ENCODE peak calls at places on chromosomes 12 and 14, in five cellular contexts. Y is HCT116, A is neural progenitor cell, M is PC-3, J is SK-N-SH. O is an unnamed sample.
A peak's percentile ranks its signal among the peaks of the same experiment; 100 is the strongest.

GRCh38 chr14:36521598-36522345 is 1.7 kb upstream of the NKX2-1 start:
- DNase-seq in Y (no peak), A (peak; percentile 77), M (no peak), J (no peak), O (no peak)

GRCh38 chr12:109497675-109498074 is 20.2 kb downstream of the UBE3B start:
- DNase-seq in Y (no peak), A (no peak), M (no peak), J (no peak), O (no peak)

GRCh38 chr14:90569606-90570462 is 173.0 kb downstream of the CALM1 start:
- DNase-seq in Y (no peak), A (no peak), M (no peak), J (no peak), O (no peak)

GRCh38 chr12:3544296-3544965 is 53.4 kb downstream of the PRMT8 start:
- DNase-seq in Y (no peak), A (no peak), M (no peak), J (no peak), O (no peak)

GRCh38 chr12:3538691-3539030 is 47.7 kb downstream of the PRMT8 start:
- DNase-seq in Y (no peak), A (no peak), M (no peak), J (no peak), O (no peak)

GRCh38 chr12:100141666-100141997 is 1.0 kb downstream of the BLTP3B start:
- DNase-seq in Y (peak; percentile 32), A (no peak), M (peak; percentile 91), J (no peak), O (peak; percentile 95)

GRCh38 chr12:95164656-95165055 is 52.6 kb downstream of the FGD6 start:
- DNase-seq in Y (no peak), A (no peak), M (no peak), J (no peak), O (peak; percentile 30)

GRCh38 chr14:57171903-57172302 is 96.8 kb downstream of the EXOC5 start:
- DNase-seq in Y (no peak), A (no peak), M (no peak), J (no peak), O (no peak)

GRCh38 chr12:100566887-100567637 is 6.4 kb upstream of the GAS2L3 start:
- DNase-seq in Y (no peak), A (no peak), M (peak; percentile 22), J (no peak), O (peak; percentile 50)

GRCh38 chr12:106010746-106011145 is 128.0 kb downstream of the NUAK1 start:
- DNase-seq in Y (no peak), A (no peak), M (no peak), J (no peak), O (peak; percentile 40)

GRCh38 chr14:96055065-96055752 is 16.0 kb downstream of the C14orf132 start:
- DNase-seq in Y (no peak), A (no peak), M (no peak), J (peak; percentile 59), O (peak; percentile 22)

GRCh38 chr12:116714175-116714574 is 23.7 kb downstream of the SPRING1 start:
- DNase-seq in Y (no peak), A (no peak), M (no peak), J (no peak), O (no peak)

GRCh38 chr14:103149847-103150246 is 26.6 kb downstream of the TNFAIP2 start:
- DNase-seq in Y (no peak), A (no peak), M (no peak), J (no peak), O (peak; percentile 15)

GRCh38 chr12:89390802-89391673 is 38.7 kb upstream of the DUSP6 start:
- DNase-seq in Y (no peak), A (no peak), M (peak; percentile 78), J (no peak), O (peak; percentile 84)

GRCh38 chr12:49920241-49920914 is 16.7 kb upstream of the FAIM2 start:
- DNase-seq in Y (no peak), A (no peak), M (peak; percentile 23), J (no peak), O (peak; percentile 81)

GRCh38 chr12:55933158-55933798 is 2.3 kb downstream of the DGKA start:
- DNase-seq in Y (peak; percentile 22), A (no peak), M (peak; percentile 91), J (no peak), O (peak; percentile 57)

GRCh38 chr12:38367506-38367905 is 50.9 kb downstream of the ALG10B start:
- DNase-seq in Y (no peak), A (no peak), M (no peak), J (no peak), O (no peak)

GRCh38 chr12:115398311-115398781 is 714.4 kb upstream of the TBX3 start:
- DNase-seq in Y (no peak), A (no peak), M (peak; percentile 86), J (peak; percentile 16), O (no peak)

GRCh38 chr12:109550310-109550680 is 23.0 kb downstream of the MMAB start:
- DNase-seq in Y (no peak), A (no peak), M (no peak), J (no peak), O (no peak)

GRCh38 chr14:97196336-97196735 is 399.2 kb downstream of the VRK1 start:
- DNase-seq in Y (no peak), A (no peak), M (no peak), J (no peak), O (no peak)

GRCh38 chr12:28961948-28962384 is 187.1 kb upstream of the FAR2 start:
- DNase-seq in Y (no peak), A (no peak), M (peak; percentile 43), J (no peak), O (no peak)

GRCh38 chr12:47856721-47857575 is 37.2 kb upstream of the HDAC7 start:
- DNase-seq in Y (no peak), A (no peak), M (no peak), J (no peak), O (no peak)

GRCh38 chr14:80850197-80850814 is 91.2 kb downstream of the CEP128 start:
- DNase-seq in Y (peak; percentile 21), A (peak; percentile 42), M (peak; percentile 71), J (peak; percentile 5), O (peak; percentile 50)

GRCh38 chr12:24850486-24850885 is 98.4 kb downstream of the BCAT1 start:
- DNase-seq in Y (no peak), A (no peak), M (no peak), J (no peak), O (no peak)

GRCh38 chr12:47946413-47947107 is 16.8 kb upstream of the TMEM106C start:
- DNase-seq in Y (no peak), A (no peak), M (peak; percentile 42), J (peak; percentile 34), O (peak; percentile 77)

GRCh38 chr14:46653031-46653775 is 1.6 kb upstream of the RPL10L start:
- DNase-seq in Y (no peak), A (no peak), M (no peak), J (no peak), O (no peak)

GRCh38 chr12:13135336-13136178 is 32.1 kb upstream of the GSG1 start:
- DNase-seq in Y (peak; percentile 47), A (no peak), M (peak; percentile 97), J (no peak), O (peak; percentile 98)

DNA sequence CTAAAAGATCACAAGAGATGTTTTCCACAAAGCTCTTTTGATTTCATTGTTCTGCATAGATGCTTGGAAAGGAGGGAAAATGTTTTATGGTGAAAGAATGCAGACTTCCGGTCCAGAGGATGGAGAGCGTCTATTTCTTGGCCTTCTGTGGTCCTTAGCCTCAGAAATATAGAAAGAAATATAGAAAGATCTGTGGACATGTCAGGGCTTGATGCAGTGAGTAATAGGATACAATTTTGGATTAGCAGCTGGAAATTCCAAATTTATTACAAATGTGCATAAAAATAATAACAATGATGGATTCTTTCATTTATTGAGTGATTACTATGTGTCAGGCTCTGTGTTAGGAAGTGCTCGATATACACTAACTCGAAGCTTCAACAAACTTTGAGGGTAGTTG is 20.2 kb downstream of the AKAP6 start:
- DNase-seq in Y (no peak), A (no peak), M (no peak), J (no peak), O (no peak)
- TF ChIP-seq EZH2phosphoT487 in Y (no peak), A (no peak), M (no peak), J (no peak), O (no peak)

DNA sequence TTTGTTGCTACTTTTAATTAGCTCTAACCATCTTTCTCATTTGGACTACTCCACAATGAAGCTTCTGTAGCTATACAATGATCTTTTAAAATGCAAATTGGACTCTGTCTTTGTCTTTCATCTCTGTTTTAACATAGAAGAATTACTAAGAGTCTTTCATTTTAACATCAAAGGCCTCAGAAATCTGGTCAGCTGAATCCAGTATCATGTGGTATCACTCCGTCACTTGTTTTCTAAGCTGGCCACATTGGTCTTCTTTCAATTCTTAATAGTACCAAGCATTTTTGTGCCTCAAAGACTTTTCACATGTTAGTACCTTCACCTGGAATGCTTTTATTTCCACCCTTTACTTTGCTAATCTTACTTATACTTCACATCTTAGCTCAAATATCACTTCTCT is 95.5 kb upstream of the SLC16A7 start:
- DNase-seq in Y (no peak), A (no peak), M (no peak), J (no peak), O (no peak)
- H3K9ac ChIP-seq in Y (no peak overlapping the region), A (no peak overlapping the region), M (no peak overlapping the region), J (no peak overlapping the region), O (no peak overlapping the region)

GRCh38 chr12:42935756-42936155 is 346.2 kb upstream of the PRICKLE1 start:
- DNase-seq in Y (no peak), A (no peak), M (peak; percentile 92), J (no peak), O (peak; percentile 61)

GRCh38 chr12:42932937-42933336 is 343.4 kb upstream of the PRICKLE1 start:
- DNase-seq in Y (no peak), A (no peak), M (no peak), J (no peak), O (no peak)

GRCh38 chr12:42936991-42937390 is 347.4 kb upstream of the PRICKLE1 start:
- DNase-seq in Y (no peak), A (no peak), M (no peak), J (no peak), O (no peak)

GRCh38 chr12:42935090-42935489 is 345.5 kb upstream of the PRICKLE1 start:
- DNase-seq in Y (no peak), A (no peak), M (no peak), J (no peak), O (no peak)

GRCh38 chr12:42933461-42934081 is 344.0 kb upstream of the PRICKLE1 start:
- DNase-seq in Y (no peak), A (no peak), M (no peak), J (no peak), O (no peak)
- TF ChIP-seq EZH2phosphoT487 in Y (no peak), A (no peak), M (no peak), J (no peak), O (no peak)

DNA sequence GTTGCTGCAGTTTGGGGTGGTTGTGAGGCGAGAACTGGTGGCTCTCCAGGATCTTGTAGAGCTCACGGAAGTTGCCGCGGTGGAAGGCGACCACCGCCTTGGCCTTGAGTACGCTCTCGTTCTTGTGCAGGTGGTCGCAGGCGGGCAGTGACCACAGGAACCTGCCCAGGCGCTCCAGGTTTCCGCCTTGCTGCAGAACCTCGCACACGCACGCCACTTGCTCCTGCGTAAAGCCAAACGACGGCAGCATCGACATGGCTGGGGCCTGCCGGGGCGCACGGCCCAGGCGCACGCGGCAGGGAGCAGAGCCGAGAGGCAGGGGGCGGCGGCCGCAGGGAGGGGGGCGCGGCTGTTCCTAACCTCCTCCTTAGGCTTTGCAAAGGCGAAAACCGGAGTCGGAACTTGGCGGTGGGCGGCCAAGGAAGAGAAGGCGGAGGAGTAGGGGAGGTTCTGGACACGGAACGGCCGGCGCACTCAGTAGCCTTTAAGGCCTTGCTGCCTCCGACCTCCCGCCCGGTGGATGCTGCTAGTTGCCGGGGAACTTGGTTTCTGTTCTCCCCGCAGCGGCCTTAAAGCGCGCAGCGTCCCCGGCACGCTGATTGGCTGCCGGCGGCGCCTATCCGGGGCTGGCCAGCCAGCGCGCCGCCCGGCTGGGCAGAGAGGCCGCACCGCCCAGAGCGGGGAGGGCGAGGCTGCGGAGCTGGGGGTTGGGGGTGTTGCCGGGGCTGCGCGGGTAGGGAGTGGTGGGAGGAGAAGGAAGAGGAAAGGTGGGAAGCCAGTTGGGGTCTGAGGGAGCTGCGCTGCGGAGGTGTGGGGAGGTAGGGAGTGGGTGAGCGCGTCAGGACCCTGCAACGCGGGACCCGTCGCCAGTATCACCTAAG is at the start of gene SIX1:
- DNase-seq in Y (peak; percentile 62), A (peak; percentile 96), M (peak; percentile 97), J (peak; percentile 88), O (peak; percentile 97)
- H3K9ac ChIP-seq in Y (peak within 1 kb of the TSS; percentile 59), A (no peak within 1 kb of the TSS), M (peak within 1 kb of the TSS; percentile 76), J (peak within 1 kb of the TSS; percentile 94), O (peak within 1 kb of the TSS; percentile 88)

O was measured in GM23248.